ENCODE peak calls at places on chromosomes 6 and 20, in four cellular contexts. H is mammary epithelial cell, C is fibroblast of pulmonary artery, D is brain microvascular endothelial cell. Q is an unnamed sample.

GRCh38 chr6:143600821-143601220 is 76.9 kb upstream of the PHACTR2 start:
- DNase-seq in H (no peak), C (no peak), D (no peak), Q (no peak)

GRCh38 chr20:41179961-41180360 is 42.6 kb downstream of the PLCG1 start:
- DNase-seq in H (no peak), C (no peak), D (no peak), Q (no peak)

GRCh38 chr6:89281779-89282246 is 33.3 kb downstream of the GABRR2 start:
- DNase-seq in H (peak), C (peak), D (peak), Q (peak)

GRCh38 chr6:139977887-139978332 is 603.5 kb upstream of the CITED2 start:
- DNase-seq in H (peak), C (peak), D (peak), Q (no peak)

GRCh38 chr20:62361799-62362589 is 5.1 kb downstream of the LAMA5 start:
- DNase-seq in H (no peak), C (no peak), D (no peak), Q (no peak)

GRCh38 chr6:78489874-78490273 is 377.5 kb upstream of the IRAK1BP1 start:
- DNase-seq in H (peak), C (peak), D (peak), Q (no peak)

GRCh38 chr6:13526718-13527668 is 39.6 kb upstream of the GFOD1 start:
- DNase-seq in H (peak), C (peak), D (no peak), Q (no peak)

GRCh38 chr6:167049275-167049674 is 50.1 kb downstream of the CEP43 start:
- DNase-seq in H (no peak), C (no peak), D (no peak), Q (no peak)

GRCh38 chr6:35077006-35077712 is 64.0 kb downstream of the TCP11 start:
- DNase-seq in H (peak), C (no peak), D (no peak), Q (no peak)

GRCh38 chr6:13278991-13279390 is 49.3 kb downstream of the TBC1D7 start:
- DNase-seq in H (no peak), C (no peak), D (no peak), Q (no peak)

GRCh38 chr6:73565767-73566485 is 45.1 kb upstream of the EEF1A1 start:
- DNase-seq in H (no peak), C (peak), D (peak), Q (peak)

GRCh38 chr6:1636971-1637871 is 27.5 kb downstream of the FOXC1 start:
- DNase-seq in H (peak), C (no peak), D (no peak), Q (no peak)

GRCh38 chr6:31396422-31397152 is 6.8 kb upstream of the MICA start:
- DNase-seq in H (peak), C (peak), D (peak), Q (peak)

GRCh38 chr20:4297141-4297826 is 281.9 kb upstream of the RNF24 start:
- DNase-seq in H (no peak), C (no peak), D (peak), Q (peak)

GRCh38 chr6:34295721-34296120 is 46.9 kb upstream of the SMIM29 start:
- DNase-seq in H (no peak), C (peak), D (no peak), Q (no peak)

GRCh38 chr6:70549327-70549726 is 17.4 kb upstream of the SDHAF4 start:
- DNase-seq in H (peak), C (no peak), D (no peak), Q (no peak)

GRCh38 chr6:14889172-14889571 is 356.7 kb upstream of the JARID2 start:
- DNase-seq in H (no peak), C (peak), D (peak), Q (peak)

GRCh38 chr6:45074423-45074822 is 253.7 kb upstream of the RUNX2 start:
- DNase-seq in H (peak), C (peak), D (no peak), Q (no peak)

GRCh38 chr6:17271628-17272027 is 9.5 kb upstream of the RBM24 start:
- DNase-seq in H (no peak), C (no peak), D (no peak), Q (no peak)

GRCh38 chr6:81326856-81327561 is 425.5 kb downstream of the TENT5A start:
- DNase-seq in H (no peak), C (no peak), D (no peak), Q (no peak)

GRCh38 chr6:158910484-158911075 is 89.4 kb downstream of the RSPH3 start:
- DNase-seq in H (peak), C (no peak), D (no peak), Q (no peak)

GRCh38 chr20:18466574-18466893 is 296 bp downstream of the DZANK1 start:
- DNase-seq in H (no peak), C (no peak), D (no peak), Q (no peak)

Q was measured in hepatic stellate cell.